ENCODE peak calls at places on chromosomes 6 and 20, in eight cellular contexts. H is progenitor cell of endocrine pancreas, M is neural progenitor cell, X is lung, Q is AG09309, K is T-helper 17 cell, C is left ventricle myocardium superior, L is MCF 10A. P is an unnamed sample.
A peak's percentile ranks its signal among the peaks of the same experiment; 100 is the strongest.

GRCh38 chr6:72651191-72651590 is 29.3 kb downstream of the KCNQ5 start:
- DNase-seq in X (no peak), L (no peak), K (no peak), H (no peak), C (no peak), Q (no peak), M (no peak), P (no peak)

GRCh38 chr6:110720066-110720465 is 95.2 kb downstream of the CDK19 start:
- DNase-seq in L (no peak), X (no peak), M (no peak), K (no peak), H (no peak), C (no peak), Q (no peak), P (no peak)

GRCh38 chr20:51329845-51330244 is 212.7 kb downstream of the NFATC2 start:
- DNase-seq in Q (no peak), H (no peak), X (no peak), L (no peak), C (no peak), K (no peak), M (no peak), P (no peak)

GRCh38 chr20:19688031-19688806 is 69.8 kb upstream of the RIN2 start:
- DNase-seq in X (peak; percentile 65), K (no peak), L (peak; percentile 84), M (peak; percentile 53), H (peak; percentile 21), Q (peak; percentile 89), C (peak; percentile 88), P (peak; percentile 68)

GRCh38 chr20:23647346-23647745 is 9.6 kb upstream of the CST3 start:
- DNase-seq in Q (no peak), C (no peak), H (no peak), X (no peak), M (no peak), K (no peak), L (no peak), P (no peak)

GRCh38 chr20:7798176-7798575 is 142.1 kb downstream of the HAO1 start:
- DNase-seq in K (no peak), L (no peak), C (no peak), H (no peak), Q (no peak), M (no peak), X (no peak), P (no peak)

GRCh38 chr6:32761084-32761483 is 2.2 kb downstream of the HLA-DQB2 start:
- DNase-seq in M (no peak), C (no peak), X (no peak), H (no peak), L (no peak), K (no peak), Q (no peak), P (no peak)

GRCh38 chr20:62804632-62805364 is at the start of gene OGFR:
- DNase-seq in X (peak; percentile 53), K (peak; percentile 70), C (peak; percentile 84), Q (no peak), M (peak; percentile 74), L (peak; percentile 52), H (no peak), P (no peak)

GRCh38 chr20:50289581-50289980 is 99.0 kb downstream of the CEBPB start:
- DNase-seq in M (no peak), H (no peak), X (no peak), Q (no peak), C (peak; percentile 15), K (no peak), L (no peak), P (no peak)

GRCh38 chr20:58306421-58307261 is 2.9 kb upstream of the RAB22A start:
- DNase-seq in Q (peak; percentile 35), L (peak; percentile 85), H (no peak), M (no peak), X (peak; percentile 62), C (peak; percentile 36), K (peak; percentile 54), P (peak; percentile 44)

P was measured in mucosa of gallbladder.